ENCODE peak calls at places on chromosomes 11 and 22, in ten cellular contexts. K, D, W, I, O, X, R, T, Y and A are unnamed samples.

GRCh38 chr11:47337229-47337924 is 15.1 kb downstream of the MYBPC3 start:
- DNase-seq in K (no peak), D (no peak), W (no peak), I (no peak), O (no peak), X (no peak), R (no peak), T (no peak), Y (peak), A (no peak)

GRCh38 chr11:58003591-58003990 is 20.1 kb upstream of the OR9Q1 start:
- DNase-seq in K (no peak), D (no peak), W (no peak), I (no peak), O (no peak), X (no peak), R (no peak), T (no peak), Y (no peak), A (no peak)

GRCh38 chr11:47099213-47099917 is 77.3 kb downstream of the ARFGAP2 start:
- DNase-seq in K (peak), D (peak), W (peak), I (no peak), O (no peak), X (no peak), R (no peak), T (no peak), Y (no peak), A (no peak)

GRCh38 chr11:116234989-116235567 is 537.7 kb downstream of the BUD13 start:
- DNase-seq in K (no peak), D (no peak), W (no peak), I (no peak), O (no peak), X (no peak), R (no peak), T (no peak), Y (no peak), A (no peak)

GRCh38 chr11:126189109-126189929 is 22.1 kb downstream of the RPUSD4 start:
- DNase-seq in K (no peak), D (no peak), W (no peak), I (peak), O (no peak), X (no peak), R (peak), T (no peak), Y (no peak), A (no peak)

GRCh38 chr11:113184498-113184897 is 129.9 kb upstream of the TTC12 start:
- DNase-seq in K (peak), D (peak), W (peak), I (no peak), O (no peak), X (no peak), R (no peak), T (no peak), Y (no peak), A (peak)

GRCh38 chr22:19060356-19061009 is 61.7 kb downstream of the DGCR2 start:
- DNase-seq in K (peak), D (no peak), W (peak), I (no peak), O (no peak), X (no peak), R (no peak), T (peak), Y (peak), A (no peak)

GRCh38 chr11:9739108-9739507 is 75.2 kb downstream of the SWAP70 start:
- DNase-seq in K (no peak), D (no peak), W (no peak), I (no peak), O (no peak), X (no peak), R (peak), T (no peak), Y (no peak), A (no peak)

GRCh38 chr22:33519140-33519973 is 400.9 kb downstream of the LARGE1 start:
- DNase-seq in K (peak), D (peak), W (peak), I (peak), O (no peak), X (no peak), R (peak), T (no peak), Y (no peak), A (no peak)

GRCh38 chr11:76005746-76006145 is 190.7 kb downstream of the UVRAG start:
- DNase-seq in K (peak), D (no peak), W (peak), I (no peak), O (no peak), X (no peak), R (no peak), T (no peak), Y (no peak), A (no peak)

GRCh38 chr11:57191308-57191707 is 9.6 kb downstream of the LRRC55 start:
- DNase-seq in K (no peak), D (no peak), W (no peak), I (no peak), O (no peak), X (no peak), R (no peak), T (no peak), Y (no peak), A (no peak)

GRCh38 chr11:78708388-78708787 is 133.7 kb upstream of the NARS2 start:
- DNase-seq in K (no peak), D (no peak), W (no peak), I (no peak), O (no peak), X (no peak), R (no peak), T (no peak), Y (no peak), A (no peak)

DNA sequence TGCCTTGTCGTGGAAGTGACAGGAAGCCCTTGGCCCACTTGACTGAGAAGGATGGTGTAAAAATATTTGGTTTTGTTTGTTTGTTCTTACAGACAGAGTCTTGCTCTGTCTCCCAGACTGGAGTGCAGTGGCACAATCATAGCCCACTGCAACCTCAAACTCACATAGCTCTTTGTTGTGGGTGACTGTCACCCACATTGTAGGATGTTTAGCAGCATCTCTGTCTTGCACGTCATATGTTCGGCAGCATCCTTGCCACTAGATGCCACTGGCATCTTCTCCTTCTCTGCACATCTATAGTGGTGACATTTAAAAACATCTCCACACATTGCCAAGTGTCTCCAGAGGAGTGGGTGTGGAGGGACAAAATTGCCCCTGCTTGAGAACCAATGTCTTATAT is 56.8 kb downstream of the PRR5L start:
- DNase-seq in K (no peak), D (no peak), W (no peak), I (no peak), O (no peak), X (no peak), R (no peak), T (no peak), Y (no peak), A (no peak)
- H3K4me3 ChIP-seq in K (no peak), D (no peak), W (no peak), I (no peak), O (no peak), X (no peak), R (no peak), T (no peak), Y (no peak), A (no peak)

DNA sequence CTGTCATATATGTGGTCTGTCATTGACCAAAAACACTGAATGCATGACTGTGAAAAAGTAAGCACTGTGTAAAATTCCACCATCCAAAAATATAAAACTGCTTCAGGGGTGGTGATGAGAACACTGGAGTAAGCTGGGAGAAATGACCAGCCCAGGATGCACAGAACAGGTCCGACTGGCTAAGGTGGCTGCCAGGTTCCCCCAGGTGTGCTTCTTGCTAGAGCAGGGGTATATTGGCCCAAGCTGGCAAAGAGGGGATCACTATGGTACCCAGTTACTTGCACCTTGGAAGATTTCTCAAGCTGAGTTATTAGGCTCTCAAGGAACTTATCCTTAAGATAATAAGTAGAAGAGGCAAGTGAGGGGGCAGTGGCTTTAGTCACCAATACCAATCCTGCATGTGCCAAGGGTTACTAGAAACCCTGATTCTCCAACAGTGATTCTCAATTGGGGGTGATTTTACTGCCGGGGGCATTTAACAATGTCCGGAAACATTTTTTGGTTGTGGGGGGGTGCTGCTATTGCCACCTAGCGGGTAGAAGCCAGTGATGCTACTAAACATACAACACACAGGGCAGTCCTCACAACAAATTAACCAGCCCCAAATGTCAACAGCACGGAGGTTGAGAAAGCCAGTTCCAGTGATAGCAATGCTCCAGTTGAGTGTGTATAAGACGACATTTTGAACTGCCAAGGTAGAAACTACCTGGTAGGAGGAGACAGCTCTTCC is 15.7 kb downstream of the SNU13 start:
- DNase-seq in K (no peak), D (no peak), W (no peak), I (no peak), O (no peak), X (no peak), R (peak), T (no peak), Y (no peak), A (no peak)
- TF ChIP-seq CTCF in K (peak), D (peak), W (peak), I (peak), O (no peak), X (no peak), R (peak), T (no peak), Y (peak), A (no peak)

GRCh38 chr22:35638408-35638807 is 9.8 kb upstream of the APOL6 start:
- DNase-seq in K (peak), D (peak), W (peak), I (no peak), O (no peak), X (no peak), R (no peak), T (peak), Y (peak), A (no peak)
- H3K4me3 ChIP-seq in K (no peak), D (no peak), W (no peak), I (no peak), O (no peak), X (no peak), R (no peak), T (no peak), Y (no peak), A (no peak)

GRCh38 chr11:124409906-124410305 is 11.1 kb upstream of the OR8B3 start:
- DNase-seq in K (no peak), D (no peak), W (no peak), I (no peak), O (no peak), X (no peak), R (no peak), T (no peak), Y (no peak), A (no peak)

GRCh38 chr11:124421043-124421442 is 3.6 kb downstream of the OR8B4 start:
- DNase-seq in K (no peak), D (no peak), W (no peak), I (no peak), O (no peak), X (no peak), R (no peak), T (no peak), Y (no peak), A (no peak)

GRCh38 chr11:124415356-124415923 is 9.2 kb downstream of the OR8B4 start:
- DNase-seq in K (peak), D (peak), W (peak), I (peak), O (peak), X (no peak), R (peak), T (no peak), Y (no peak), A (no peak)
- TF ChIP-seq CTCF in K (peak), D (peak), W (peak), I (peak), O (peak), X (no peak), R (peak), T (no peak), Y (peak), A (peak)

GRCh38 chr22:38455063-38455529 is at the start of gene KCNJ4:
- DNase-seq in K (no peak), D (no peak), W (no peak), I (no peak), O (no peak), X (no peak), R (no peak), T (no peak), Y (no peak), A (no peak)

GRCh38 chr22:38455530-38456271 is 702 bp upstream of the KCNJ4 start:
- DNase-seq in K (no peak), D (no peak), W (no peak), I (no peak), O (no peak), X (no peak), R (peak), T (no peak), Y (no peak), A (no peak)

GRCh38 chr22:38453065-38453672 is 1.8 kb downstream of the KCNJ4 start:
- DNase-seq in K (no peak), D (no peak), W (no peak), I (no peak), O (no peak), X (no peak), R (no peak), T (no peak), Y (no peak), A (no peak)

GRCh38 chr22:38454011-38454360 is 1.0 kb downstream of the KCNJ4 start:
- DNase-seq in K (no peak), D (no peak), W (no peak), I (no peak), O (no peak), X (no peak), R (no peak), T (no peak), Y (no peak), A (no peak)

GRCh38 chr22:38454361-38455062 is 487 bp downstream of the KCNJ4 start:
- DNase-seq in K (no peak), D (no peak), W (no peak), I (peak), O (no peak), X (no peak), R (peak), T (no peak), Y (no peak), A (no peak)
- H3K4me3 ChIP-seq in K (no peak), D (no peak), W (no peak), I (peak), O (peak), X (peak), R (no peak), T (peak), Y (peak), A (peak)

GRCh38 chr11:45180158-45180887 is 33.9 kb downstream of the PRDM11 start:
- DNase-seq in K (no peak), D (no peak), W (no peak), I (peak), O (no peak), X (no peak), R (no peak), T (peak), Y (peak), A (no peak)
- TF ChIP-seq CTCF in K (no peak), D (peak), W (peak), I (peak), O (no peak), X (peak), R (no peak), T (peak), Y (peak), A (no peak)

GRCh38 chr11:27173545-27173944 is 132.9 kb downstream of the BBOX1 start:
- DNase-seq in K (no peak), D (no peak), W (no peak), I (no peak), O (no peak), X (no peak), R (no peak), T (no peak), Y (no peak), A (no peak)

GRCh38 chr11:27174672-27175210 is 134.1 kb downstream of the BBOX1 start:
- DNase-seq in K (no peak), D (no peak), W (no peak), I (no peak), O (no peak), X (no peak), R (no peak), T (no peak), Y (no peak), A (no peak)

GRCh38 chr11:27178859-27179258 is 138.2 kb downstream of the BBOX1 start:
- DNase-seq in K (no peak), D (no peak), W (no peak), I (no peak), O (no peak), X (no peak), R (no peak), T (no peak), Y (no peak), A (no peak)

GRCh38 chr11:27171391-27171790 is 130.8 kb downstream of the BBOX1 start:
- DNase-seq in K (peak), D (peak), W (peak), I (no peak), O (no peak), X (no peak), R (no peak), T (no peak), Y (no peak), A (no peak)

DNA sequence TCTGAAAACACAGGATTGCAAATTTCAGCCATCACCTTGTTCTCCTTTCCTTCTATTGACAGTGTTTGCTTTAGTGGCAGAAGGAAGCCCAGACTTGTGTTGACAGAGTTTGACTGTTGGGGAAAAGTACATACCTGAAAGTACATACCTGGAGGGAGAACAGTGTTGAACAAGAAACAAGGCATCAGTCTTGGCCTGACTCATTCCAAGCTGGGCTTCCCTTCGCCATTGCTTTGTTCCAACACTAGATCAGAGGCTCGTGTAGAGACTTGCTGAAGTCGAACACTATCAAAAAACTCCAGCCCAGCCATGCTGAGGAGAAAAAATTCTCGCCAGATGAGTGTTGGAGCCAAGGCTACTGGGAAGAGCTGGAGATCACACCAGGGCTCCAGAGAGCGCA is 133.4 kb downstream of the BBOX1 start:
- DNase-seq in K (no peak), D (no peak), W (no peak), I (no peak), O (no peak), X (no peak), R (no peak), T (no peak), Y (no peak), A (no peak)
- H3K4me3 ChIP-seq in K (no peak), D (no peak), W (no peak), I (no peak), O (no peak), X (no peak), R (no peak), T (no peak), Y (no peak), A (no peak)